ENCODE peak calls at places on chromosomes 6 and 20, in ten cellular contexts. K, Y, W, X, V, G, I, O, Z and M are unnamed samples. For H4K20me1 and H3K4me1, the result is how much of the 10 kb centered on the place peaks cover.

GRCh38 chr6:111818539-111819226 is 54.6 kb downstream of the FYN start:
- DNase-seq in K (peak), Y (no peak), W (no peak), X (peak), V (no peak), G (no peak), I (no peak), O (no peak), Z (no peak), M (no peak)

GRCh38 chr20:23032056-23032455 is 3.1 kb upstream of the SSTR4 start:
- DNase-seq in K (no peak), Y (no peak), W (no peak), X (no peak), V (no peak), G (no peak), I (no peak), O (no peak), Z (no peak), M (no peak)

GRCh38 chr6:92376711-92377110 is 1042.6 kb downstream of the EPHA7 start:
- DNase-seq in K (peak), Y (no peak), W (no peak), X (peak), V (no peak), G (no peak), I (no peak), O (no peak), Z (no peak), M (no peak)

GRCh38 chr6:156791261-156791850 is 14.2 kb downstream of the ARID1B start:
- DNase-seq in K (peak), Y (no peak), W (peak), X (peak), V (peak), G (no peak), I (peak), O (peak), Z (peak), M (no peak)

GRCh38 chr6:155126727-155127439 is 131.8 kb downstream of the TIAM2 start:
- DNase-seq in K (peak), Y (peak), W (no peak), X (peak), V (no peak), G (no peak), I (peak), O (peak), Z (peak), M (peak)

GRCh38 chr6:112690497-112691202 is 343.5 kb downstream of the RFPL4B start:
- DNase-seq in K (peak), Y (no peak), W (no peak), X (peak), V (no peak), G (no peak), I (no peak), O (no peak), Z (no peak), M (peak)

GRCh38 chr6:42989923-42990322 is 5.6 kb downstream of the PPP2R5D start:
- DNase-seq in K (no peak), Y (no peak), W (no peak), X (no peak), V (no peak), G (no peak), I (no peak), O (no peak), Z (no peak), M (peak)

GRCh38 chr6:135251416-135251815 is 70.3 kb downstream of the MYB start:
- DNase-seq in K (no peak), Y (no peak), W (no peak), X (no peak), V (peak), G (no peak), I (no peak), O (no peak), Z (peak), M (no peak)

GRCh38 chr6:85470023-85470410 is 20.1 kb downstream of the NT5E start:
- DNase-seq in K (peak), Y (no peak), W (no peak), X (peak), V (no peak), G (no peak), I (no peak), O (no peak), Z (no peak), M (no peak)

GRCh38 chr6:33279971-33280511 is 3.1 kb downstream of the B3GALT4 start:
- DNase-seq in K (peak), Y (peak), W (peak), X (peak), V (peak), G (no peak), I (peak), O (peak), Z (peak), M (peak)

GRCh38 chr6:13395272-13396237 is 67.2 kb upstream of the TBC1D7 start:
- DNase-seq in K (peak), Y (no peak), W (peak), X (peak), V (no peak), G (no peak), I (peak), O (no peak), Z (peak), M (no peak)

GRCh38 chr6:6793388-6794250 is 205.1 kb downstream of the LY86 start:
- DNase-seq in K (no peak), Y (no peak), W (no peak), X (no peak), V (no peak), G (no peak), I (no peak), O (no peak), Z (no peak), M (no peak)

GRCh38 chr6:90251295-90251992 is 45.2 kb downstream of the BACH2 start:
- DNase-seq in K (peak), Y (no peak), W (peak), X (no peak), V (no peak), G (peak), I (no peak), O (peak), Z (no peak), M (no peak)

GRCh38 chr6:90249458-90249857 is 47.2 kb downstream of the BACH2 start:
- DNase-seq in K (no peak), Y (no peak), W (no peak), X (no peak), V (no peak), G (no peak), I (no peak), O (no peak), Z (no peak), M (no peak)

GRCh38 chr6:90247262-90247661 is 49.4 kb downstream of the BACH2 start:
- DNase-seq in K (no peak), Y (no peak), W (no peak), X (no peak), V (no peak), G (no peak), I (no peak), O (no peak), Z (no peak), M (no peak)

GRCh38 chr6:90250405-90250804 is 46.2 kb downstream of the BACH2 start:
- DNase-seq in K (no peak), Y (no peak), W (no peak), X (no peak), V (no peak), G (no peak), I (no peak), O (no peak), Z (no peak), M (no peak)

GRCh38 chr6:90249044-90249443 is 47.6 kb downstream of the BACH2 start:
- DNase-seq in K (no peak), Y (no peak), W (no peak), X (no peak), V (no peak), G (no peak), I (no peak), O (peak), Z (no peak), M (peak)
- H4K20me1 ChIP-seq in K (under half), Y (under half), W (under half), X (under half), V (under half), G (under half), I (under half), O (under half), Z (under half), M (under half)

GRCh38 chr6:63816979-63817436 is 181.4 kb downstream of the PHF3 start:
- DNase-seq in K (no peak), Y (peak), W (peak), X (no peak), V (peak), G (no peak), I (no peak), O (no peak), Z (peak), M (no peak)
- H2AFZ ChIP-seq in K (no peak), Y (no peak), W (no peak), X (peak), V (peak), G (no peak), I (no peak), O (no peak), Z (no peak), M (peak)

DNA sequence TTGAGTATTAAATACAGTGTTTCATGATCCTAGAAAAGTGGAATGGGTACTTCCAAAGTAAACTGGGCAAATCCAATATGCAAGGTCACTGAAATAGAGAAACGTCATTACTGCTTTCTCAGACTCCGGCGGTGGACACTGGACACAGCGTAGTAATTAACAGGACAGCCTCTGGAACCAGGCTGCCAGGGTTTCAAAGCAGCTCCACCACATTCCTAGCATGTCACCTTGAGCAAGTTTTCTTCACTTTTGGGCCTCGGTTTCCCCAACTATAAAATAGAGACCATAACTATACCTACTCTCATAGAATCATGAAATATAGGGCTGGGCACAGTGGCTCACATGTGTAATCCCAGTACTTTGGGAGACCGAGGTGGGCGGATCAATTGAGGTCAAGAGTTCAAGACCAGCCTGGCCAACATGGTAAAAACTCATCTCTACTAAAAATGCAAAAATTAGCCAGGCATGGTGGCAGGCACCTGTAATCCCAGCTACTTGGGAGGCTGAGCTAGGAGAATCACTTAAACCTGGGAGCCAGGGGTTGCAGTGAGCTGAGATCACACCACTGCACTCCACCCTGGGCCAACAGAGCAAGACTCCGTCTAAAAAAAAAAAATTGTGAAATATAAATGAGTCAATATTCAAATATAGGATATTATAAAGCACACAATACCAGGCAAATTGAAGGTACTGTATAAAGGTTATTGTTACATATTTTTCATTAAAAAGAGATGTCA is 24.9 kb downstream of the ARHGAP18 start:
- DNase-seq in K (no peak), Y (no peak), W (no peak), X (no peak), V (no peak), G (no peak), I (peak), O (no peak), Z (no peak), M (no peak)
- H3K4me1 ChIP-seq in K (under half), Y (under half), W (half or more), X (under half), V (under half), G (half or more), I (under half), O (half or more), Z (half or more), M (half or more)

GRCh38 chr20:35661013-35661412 is 3.7 kb downstream of the CPNE1 start:
- DNase-seq in K (peak), Y (no peak), W (no peak), X (peak), V (no peak), G (peak), I (no peak), O (peak), Z (no peak), M (no peak)
- H4K20me1 ChIP-seq in K (under half), Y (under half), W (half or more), X (half or more), V (half or more), G (half or more), I (under half), O (under half), Z (half or more), M (half or more)

GRCh38 chr6:159693128-159693893 is at the start of gene SOD2:
- DNase-seq in K (peak), Y (peak), W (peak), X (peak), V (peak), G (peak), I (peak), O (peak), Z (peak), M (peak)
- H2AFZ ChIP-seq in K (peak), Y (no peak), W (peak), X (peak), V (peak), G (peak), I (peak), O (peak), Z (no peak), M (peak)

GRCh38 chr20:50813801-50814200 is 18.9 kb downstream of the BCAS4 start:
- DNase-seq in K (no peak), Y (no peak), W (peak), X (no peak), V (no peak), G (no peak), I (no peak), O (no peak), Z (no peak), M (no peak)
- H3K4me1 ChIP-seq in K (under half), Y (under half), W (half or more), X (under half), V (under half), G (under half), I (under half), O (under half), Z (under half), M (under half)

DNA sequence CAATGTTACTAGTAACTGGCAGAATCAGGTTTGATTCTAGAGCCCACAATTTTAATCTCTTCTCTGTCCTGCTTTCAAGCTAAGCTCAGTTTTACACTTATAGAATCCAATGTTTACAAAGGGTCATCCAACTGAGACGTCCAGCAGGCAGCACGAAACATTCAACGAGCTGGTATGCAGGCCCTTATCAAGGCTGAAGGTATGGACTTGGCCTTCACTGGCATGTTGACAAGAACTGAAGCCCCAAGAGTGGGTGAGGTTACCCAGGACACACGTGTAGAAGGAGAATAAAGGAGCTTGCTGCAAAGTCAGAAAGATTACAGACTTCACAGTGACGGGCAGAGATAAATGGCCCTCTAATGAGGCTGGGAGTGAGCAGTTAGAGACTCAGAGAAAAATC is 187.4 kb downstream of the KIF16B start:
- DNase-seq in K (no peak), Y (no peak), W (no peak), X (no peak), V (no peak), G (no peak), I (no peak), O (no peak), Z (no peak), M (no peak)
- H4K20me1 ChIP-seq in K (under half), Y (under half), W (under half), X (under half), V (under half), G (under half), I (under half), O (under half), Z (under half), M (under half)

DNA sequence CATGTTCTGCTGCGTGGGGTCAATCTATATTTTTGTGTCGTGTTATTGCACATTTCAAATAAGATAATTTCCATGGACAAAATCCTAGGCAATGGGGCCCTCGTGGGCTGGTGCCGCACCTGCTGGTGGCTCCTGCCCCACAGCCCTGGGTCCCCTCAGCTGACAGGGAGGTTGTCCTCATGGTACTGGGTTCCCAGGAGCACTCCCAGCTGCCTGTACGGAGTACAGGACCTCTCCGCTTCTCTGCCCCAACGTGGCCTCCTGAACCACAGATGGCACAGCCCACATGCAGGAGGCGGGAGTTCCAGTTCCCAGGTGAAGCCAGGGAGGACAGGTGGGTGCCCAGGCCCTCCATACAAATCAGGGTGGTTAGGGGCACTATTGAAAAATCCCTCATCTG is 243.5 kb downstream of the SMOC2 start:
- DNase-seq in K (no peak), Y (no peak), W (no peak), X (no peak), V (no peak), G (no peak), I (no peak), O (no peak), Z (no peak), M (no peak)
- H2AFZ ChIP-seq in K (no peak), Y (no peak), W (no peak), X (no peak), V (no peak), G (no peak), I (no peak), O (no peak), Z (no peak), M (no peak)

GRCh38 chr6:168148231-168148849 is 69.3 kb upstream of the FRMD1 start:
- DNase-seq in K (no peak), Y (no peak), W (no peak), X (no peak), V (no peak), G (no peak), I (no peak), O (no peak), Z (no peak), M (no peak)
- H3K4me1 ChIP-seq in K (under half), Y (under half), W (under half), X (under half), V (under half), G (under half), I (under half), O (under half), Z (under half), M (under half)

GRCh38 chr6:4790158-4790899 is 14.1 kb downstream of the CDYL start:
- DNase-seq in K (no peak), Y (no peak), W (peak), X (no peak), V (no peak), G (no peak), I (no peak), O (no peak), Z (no peak), M (no peak)
- H4K20me1 ChIP-seq in K (under half), Y (under half), W (half or more), X (half or more), V (half or more), G (half or more), I (half or more), O (under half), Z (under half), M (under half)